ENCODE peak calls at places on chromosomes 7 and 10, in six cellular contexts. Q is HepG2, B is GM12878, O is K562, Z is GM12892, E is H1. R is an unnamed sample.

GRCh38 chr10:132457328-132458070 is 60.5 kb downstream of the PWWP2B start:
- DNase-seq in B (no peak), Q (no peak), O (no peak), E (no peak), Z (no peak), R (no peak)

GRCh38 chr7:672891-673290 is 53.6 kb upstream of the DNAAF5 start:
- DNase-seq in Z (no peak), E (no peak), B (no peak), O (no peak), Q (no peak), R (no peak)

GRCh38 chr10:72746606-72747357 is 54.8 kb downstream of the MCU start:
- DNase-seq in O (no peak), Q (no peak), Z (no peak), B (no peak), E (no peak), R (no peak)

GRCh38 chr7:109868215-109868614 is 1222.7 kb upstream of the LRRN3 start:
- DNase-seq in Z (no peak), O (no peak), Q (no peak), B (no peak), E (no peak), R (no peak)

GRCh38 chr10:58631715-58632114 is 119.0 kb downstream of the BICC1 start:
- DNase-seq in O (no peak), E (no peak), Q (no peak), Z (no peak), B (no peak), R (no peak)

GRCh38 chr7:100483728-100484635 is at the start of gene NYAP1:
- DNase-seq in B (no peak), O (peak; percentile 90), Z (no peak), E (no peak), Q (no peak), R (no peak)

GRCh38 chr10:101857802-101858476 is 14.3 kb upstream of the KCNIP2 start:
- DNase-seq in Q (no peak), E (no peak), Z (no peak), O (no peak), B (no peak), R (no peak)

GRCh38 chr7:151062399-151063211 is 3.2 kb downstream of the SLC4A2 start:
- DNase-seq in B (no peak), E (peak; percentile 95), Z (no peak), Q (peak; percentile 97), O (peak; percentile 96), R (no peak)

GRCh38 chr7:117010375-117011133 is 57.3 kb downstream of the ST7 start:
- DNase-seq in Q (no peak), O (no peak), Z (no peak), E (no peak), B (peak; percentile 51), R (no peak)

GRCh38 chr10:17435187-17435586 is 19.2 kb downstream of the ST8SIA6 start:
- DNase-seq in Z (no peak), O (peak; percentile 71), E (no peak), B (no peak), Q (no peak), R (no peak)

GRCh38 chr7:40921589-40922315 is 781.1 kb downstream of the INHBA start:
- DNase-seq in O (no peak), B (no peak), E (no peak), Q (no peak), Z (no peak), R (no peak)

GRCh38 chr7:129750091-129750870 is 138.8 kb downstream of the NRF1 start:
- DNase-seq in Q (no peak), E (no peak), B (no peak), O (peak; percentile 72), Z (no peak), R (no peak)

GRCh38 chr10:118911361-118911760 is 118.2 kb upstream of the NANOS1 start:
- DNase-seq in O (no peak), Q (peak; percentile 58), E (no peak), Z (no peak), B (no peak), R (no peak)

GRCh38 chr7:99840136-99840869 is 12.5 kb downstream of the CYP3A43 start:
- DNase-seq in O (no peak), Q (no peak), E (no peak), B (no peak), Z (no peak), R (no peak)

GRCh38 chr10:16741540-16741939 is 75.7 kb downstream of the RSU1 start:
- DNase-seq in Z (no peak), B (no peak), O (no peak), Q (no peak), E (no peak), R (no peak)

GRCh38 chr10:86346169-86346793 is 20.3 kb downstream of the GRID1 start:
- DNase-seq in Z (no peak), Q (no peak), E (no peak), B (no peak), O (no peak), R (no peak)

GRCh38 chr7:1968397-1969111 is 264.2 kb downstream of the MAD1L1 start:
- DNase-seq in Q (no peak), O (no peak), Z (no peak), B (no peak), E (no peak), R (no peak)

DNA sequence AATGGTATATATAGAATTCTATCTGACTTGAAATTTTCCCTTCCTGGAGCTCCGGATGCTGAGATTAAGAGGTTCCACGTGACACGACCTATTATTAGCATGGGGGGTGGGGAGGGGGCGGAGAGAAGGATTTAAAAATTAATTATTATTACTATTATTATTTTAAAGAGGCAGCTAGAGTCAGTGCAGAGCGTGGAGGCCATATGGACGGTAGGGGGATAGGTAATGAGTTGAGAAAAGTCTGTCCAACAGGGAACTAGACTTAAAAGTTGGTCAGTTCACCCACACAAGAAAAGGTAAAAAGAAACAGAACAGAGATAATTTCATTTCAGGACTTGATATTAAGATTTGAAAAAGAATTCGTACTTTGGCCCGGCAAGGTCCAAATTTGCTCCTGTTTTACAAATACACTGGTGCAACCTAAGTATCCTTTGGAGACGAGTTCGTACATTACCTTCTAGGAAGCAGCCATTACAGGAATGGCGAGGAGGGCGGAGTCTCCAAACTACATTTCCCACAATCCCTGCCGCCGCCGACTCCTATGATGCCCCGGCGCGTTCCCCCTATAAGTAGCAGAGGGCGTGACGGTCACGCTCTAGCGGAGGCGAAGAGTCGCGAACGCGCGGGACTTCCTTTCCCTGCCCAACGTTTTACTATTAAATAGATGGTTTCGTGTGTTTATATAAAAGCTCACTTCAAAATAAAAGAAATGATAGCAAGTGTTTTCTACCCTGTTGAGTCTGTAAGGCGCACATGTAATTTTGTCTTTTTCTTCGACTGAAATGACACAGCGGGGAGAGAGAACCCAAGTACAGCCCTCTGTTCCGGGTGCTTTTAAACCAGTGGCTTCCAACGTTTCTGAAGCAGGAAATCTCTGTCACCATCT is at the start of gene SMIM30:
- DNase-seq in B (peak; percentile 61), Z (peak; percentile 40), Q (peak; percentile 80), O (peak; percentile 95), E (no peak), R (peak; percentile 39)
- TF ChIP-seq POLR2A in B (peak; percentile 73), Z (peak; percentile 75), Q (peak; percentile 78), O (peak; percentile 96), E (peak; percentile 56), R (peak; percentile 72)

DNA sequence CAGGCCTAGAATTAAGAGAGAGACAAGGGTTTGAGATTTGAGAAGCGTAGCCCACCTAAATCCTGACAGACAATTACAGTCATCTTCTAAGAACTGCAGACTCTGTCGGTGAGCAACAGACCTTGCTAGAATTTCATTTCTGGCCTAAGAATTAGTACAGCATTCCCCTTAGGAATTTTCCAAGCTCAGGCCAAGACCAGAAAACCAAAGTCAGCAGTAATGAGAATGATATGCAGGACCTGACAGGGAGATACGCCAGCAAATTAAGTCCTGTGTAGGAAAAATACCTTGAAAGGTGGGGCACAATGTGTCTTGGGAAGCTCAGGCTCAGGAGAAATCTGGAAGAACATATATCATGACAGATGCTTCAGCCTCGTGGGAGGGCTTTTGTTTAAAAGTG is 52.7 kb upstream of the HERPUD2 start:
- DNase-seq in O (no peak), E (no peak), Z (no peak), Q (no peak), B (no peak), R (no peak)
- TF ChIP-seq TAF1 in O (no peak), E (no peak), Z (no peak), Q (no peak), B (no peak), R (no peak)

DNA sequence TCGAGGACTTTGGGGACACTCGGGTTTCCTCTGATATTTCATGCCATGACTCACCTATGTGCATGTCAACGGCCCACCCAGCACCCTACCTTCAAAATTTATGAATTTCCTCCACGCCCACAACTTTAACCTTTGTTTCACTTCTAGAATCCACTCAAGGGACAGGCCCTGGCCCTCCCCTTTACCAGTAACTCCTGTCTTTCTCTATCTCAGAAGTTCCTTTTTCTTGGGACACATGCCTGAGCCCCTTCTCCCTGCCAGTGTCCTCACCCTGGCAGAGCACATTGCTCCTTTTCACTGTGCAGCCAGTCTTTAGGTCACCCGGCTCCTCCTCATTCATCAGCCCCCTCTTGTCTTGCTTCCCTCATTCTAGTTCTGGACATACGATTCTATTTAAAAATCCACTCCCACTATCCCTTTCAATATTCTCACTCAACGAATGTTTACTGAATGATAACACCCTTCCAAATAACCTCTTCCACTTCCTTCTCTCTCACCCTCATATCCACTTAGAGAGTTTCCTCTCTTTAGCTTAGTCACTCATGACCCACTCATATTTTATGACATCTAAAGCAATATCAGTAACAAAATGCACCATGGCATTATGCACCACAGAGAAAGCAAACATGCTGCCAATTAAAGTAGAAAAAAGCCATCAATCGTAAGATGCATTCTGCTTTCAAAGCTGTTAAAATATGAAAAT is 282.7 kb upstream of the KLF6 start:
- DNase-seq in E (no peak), Z (no peak), Q (no peak), B (no peak), O (no peak), R (no peak)
- TF ChIP-seq POLR2AphosphoS5 in E (no peak), Z (no peak), Q (no peak), B (no peak), O (no peak), R (no peak)

GRCh38 chr10:29734640-29734979 is 99.8 kb upstream of the SVIL start:
- DNase-seq in Q (no peak), B (no peak), Z (no peak), E (no peak), O (no peak), R (peak; percentile 7)

GRCh38 chr10:29737209-29737565 is 102.4 kb upstream of the SVIL start:
- DNase-seq in E (no peak), Q (no peak), B (no peak), O (no peak), Z (no peak), R (no peak)

GRCh38 chr10:29736325-29737208 is 101.8 kb upstream of the SVIL start:
- DNase-seq in Z (peak; percentile 18), O (no peak), E (no peak), Q (no peak), B (no peak), R (peak; percentile 29)

GRCh38 chr10:29734980-29735627 is 100.3 kb upstream of the SVIL start:
- DNase-seq in E (no peak), Q (no peak), B (no peak), Z (peak; percentile 14), O (no peak), R (peak; percentile 23)

DNA sequence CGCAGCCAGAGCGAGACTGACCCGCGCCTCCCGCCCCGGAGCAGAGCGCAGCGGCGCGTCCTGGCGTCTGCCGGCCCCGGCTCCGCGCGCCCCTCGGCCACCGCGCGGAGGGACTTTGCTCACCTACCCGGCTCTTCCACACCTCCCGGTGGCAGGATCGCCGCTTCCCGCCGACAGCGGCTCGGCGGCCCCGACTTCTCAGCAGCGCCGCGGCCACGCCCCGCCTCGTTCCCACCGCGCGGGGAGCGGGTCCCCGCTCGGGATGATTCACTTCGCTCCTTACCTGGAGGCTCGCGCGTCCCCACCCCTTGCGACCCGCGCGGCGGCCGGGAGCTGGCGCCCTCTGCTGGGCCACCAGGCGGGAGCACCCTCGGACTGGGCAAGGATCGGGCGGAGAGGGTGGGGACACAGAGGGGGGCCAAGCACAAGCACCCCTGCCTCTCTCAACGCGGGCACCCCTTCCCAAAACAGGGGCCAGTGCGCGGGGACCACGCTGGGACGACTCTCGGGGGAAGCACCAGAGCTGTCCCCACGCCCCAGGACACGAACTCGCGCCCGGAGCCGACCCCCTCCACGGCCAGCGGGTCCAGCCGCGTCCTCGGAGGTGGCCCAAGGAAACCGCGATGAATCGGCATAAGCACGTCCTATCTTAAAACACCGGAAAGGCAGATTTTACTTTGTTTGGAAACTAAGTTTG is 101.0 kb upstream of the SVIL start:
- DNase-seq in O (peak; percentile 80), Z (peak; percentile 80), Q (peak; percentile 61), B (no peak), E (peak; percentile 41), R (peak; percentile 91)
- TF ChIP-seq POLR2A in O (no peak), Z (no peak), Q (peak; percentile 44), B (no peak), E (no peak), R (no peak)